ENCODE peak calls at places on chromosomes 6 and 20, in five cellular contexts. One of them, this sample, is unnamed.

GRCh38 chr6:148109732-148110131 is 232.9 kb upstream of the SASH1 start:
- DNase-seq in COR-L47: peak; percentile 40
- DNase-seq in stimulated activated CD4-positive, alpha-beta T cell treated with anti-CD3 and anti-CD28 coated beads, Interleukin-2, amount 100 ng/mL, for 24 hours: no peak
- DNase-seq in adrenal gland: no peak
- DNase-seq in GM23248: no peak
- DNase-seq in this sample: no peak

GRCh38 chr6:63514488-63515173 is 57.6 kb upstream of the LOC128125822 start:
- DNase-seq in COR-L47: no peak
- DNase-seq in stimulated activated CD4-positive, alpha-beta T cell treated with anti-CD3 and anti-CD28 coated beads, Interleukin-2, amount 100 ng/mL, for 24 hours: no peak
- DNase-seq in adrenal gland: no peak
- DNase-seq in GM23248: no peak
- DNase-seq in this sample: no peak

GRCh38 chr6:22147469-22147815 is 149.4 kb downstream of the PRL start:
- DNase-seq in COR-L47: no peak
- DNase-seq in stimulated activated CD4-positive, alpha-beta T cell treated with anti-CD3 and anti-CD28 coated beads, Interleukin-2, amount 100 ng/mL, for 24 hours: no peak
- DNase-seq in adrenal gland: no peak
- DNase-seq in GM23248: no peak
- DNase-seq in this sample: no peak

GRCh38 chr20:17615645-17616479 is 46.0 kb downstream of the DSTN start:
- DNase-seq in COR-L47: no peak
- DNase-seq in stimulated activated CD4-positive, alpha-beta T cell treated with anti-CD3 and anti-CD28 coated beads, Interleukin-2, amount 100 ng/mL, for 24 hours: peak; percentile 11
- DNase-seq in adrenal gland: no peak
- DNase-seq in GM23248: no peak
- DNase-seq in this sample: peak; percentile 27

GRCh38 chr6:44624226-44624625 is 236.7 kb downstream of the CDC5L start:
- DNase-seq in COR-L47: no peak
- DNase-seq in stimulated activated CD4-positive, alpha-beta T cell treated with anti-CD3 and anti-CD28 coated beads, Interleukin-2, amount 100 ng/mL, for 24 hours: no peak
- DNase-seq in adrenal gland: no peak
- DNase-seq in GM23248: no peak
- DNase-seq in this sample: no peak

GRCh38 chr6:170445487-170445886 is 107.6 kb downstream of the PSMB1 start:
- DNase-seq in COR-L47: no peak
- DNase-seq in stimulated activated CD4-positive, alpha-beta T cell treated with anti-CD3 and anti-CD28 coated beads, Interleukin-2, amount 100 ng/mL, for 24 hours: no peak
- DNase-seq in adrenal gland: no peak
- DNase-seq in GM23248: no peak
- DNase-seq in this sample: no peak

GRCh38 chr6:75748743-75749538 is at the start of gene MYO6:
- DNase-seq in COR-L47: peak; percentile 53
- DNase-seq in stimulated activated CD4-positive, alpha-beta T cell treated with anti-CD3 and anti-CD28 coated beads, Interleukin-2, amount 100 ng/mL, for 24 hours: peak; percentile 24
- DNase-seq in adrenal gland: peak; percentile 74
- DNase-seq in GM23248: peak; percentile 84
- DNase-seq in this sample: peak; percentile 83

GRCh38 chr6:144077881-144078280 is 17.5 kb downstream of the SF3B5 start:
- DNase-seq in COR-L47: no peak
- DNase-seq in stimulated activated CD4-positive, alpha-beta T cell treated with anti-CD3 and anti-CD28 coated beads, Interleukin-2, amount 100 ng/mL, for 24 hours: no peak
- DNase-seq in adrenal gland: no peak
- DNase-seq in GM23248: no peak
- DNase-seq in this sample: no peak

GRCh38 chr6:30707281-30707850 is 9.7 kb downstream of the MDC1 start:
- DNase-seq in COR-L47: peak; percentile 92
- DNase-seq in stimulated activated CD4-positive, alpha-beta T cell treated with anti-CD3 and anti-CD28 coated beads, Interleukin-2, amount 100 ng/mL, for 24 hours: no peak
- DNase-seq in adrenal gland: no peak
- DNase-seq in GM23248: no peak
- DNase-seq in this sample: peak; percentile 61

GRCh38 chr6:128617285-128617684 is 96.9 kb upstream of the PTPRK start:
- DNase-seq in COR-L47: no peak
- DNase-seq in stimulated activated CD4-positive, alpha-beta T cell treated with anti-CD3 and anti-CD28 coated beads, Interleukin-2, amount 100 ng/mL, for 24 hours: no peak
- DNase-seq in adrenal gland: no peak
- DNase-seq in GM23248: no peak
- DNase-seq in this sample: no peak

GRCh38 chr20:24378651-24379050 is 90.8 kb upstream of the SYNDIG1 start:
- DNase-seq in COR-L47: no peak
- DNase-seq in stimulated activated CD4-positive, alpha-beta T cell treated with anti-CD3 and anti-CD28 coated beads, Interleukin-2, amount 100 ng/mL, for 24 hours: no peak
- DNase-seq in adrenal gland: no peak
- DNase-seq in GM23248: no peak
- DNase-seq in this sample: no peak

GRCh38 chr20:20303742-20304141 is 64.2 kb upstream of the INSM1 start:
- DNase-seq in COR-L47: no peak
- DNase-seq in stimulated activated CD4-positive, alpha-beta T cell treated with anti-CD3 and anti-CD28 coated beads, Interleukin-2, amount 100 ng/mL, for 24 hours: no peak
- DNase-seq in adrenal gland: no peak
- DNase-seq in GM23248: no peak
- DNase-seq in this sample: no peak

GRCh38 chr20:43942661-43943285 is 28.1 kb downstream of the TOX2 start:
- DNase-seq in COR-L47: no peak
- DNase-seq in stimulated activated CD4-positive, alpha-beta T cell treated with anti-CD3 and anti-CD28 coated beads, Interleukin-2, amount 100 ng/mL, for 24 hours: no peak
- DNase-seq in adrenal gland: no peak
- DNase-seq in GM23248: peak; percentile 88
- DNase-seq in this sample: no peak

GRCh38 chr6:6583836-6584235 is 4.7 kb upstream of the LY86 start:
- DNase-seq in COR-L47: peak; percentile 4
- DNase-seq in stimulated activated CD4-positive, alpha-beta T cell treated with anti-CD3 and anti-CD28 coated beads, Interleukin-2, amount 100 ng/mL, for 24 hours: peak; percentile 29
- DNase-seq in adrenal gland: no peak
- DNase-seq in GM23248: no peak
- DNase-seq in this sample: no peak

GRCh38 chr6:127051571-127052260 is 66.8 kb upstream of the RSPO3 start:
- DNase-seq in COR-L47: no peak
- DNase-seq in stimulated activated CD4-positive, alpha-beta T cell treated with anti-CD3 and anti-CD28 coated beads, Interleukin-2, amount 100 ng/mL, for 24 hours: no peak
- DNase-seq in adrenal gland: no peak
- DNase-seq in GM23248: peak; percentile 61
- DNase-seq in this sample: no peak

GRCh38 chr6:117483004-117483644 is 650 bp downstream of the DCBLD1 start:
- DNase-seq in COR-L47: peak; percentile 1
- DNase-seq in stimulated activated CD4-positive, alpha-beta T cell treated with anti-CD3 and anti-CD28 coated beads, Interleukin-2, amount 100 ng/mL, for 24 hours: no peak
- DNase-seq in adrenal gland: peak; percentile 72
- DNase-seq in GM23248: peak; percentile 87
- DNase-seq in this sample: peak; percentile 68

GRCh38 chr6:111114484-111114883 is 27.2 kb downstream of the SLC16A10 start:
- DNase-seq in COR-L47: no peak
- DNase-seq in stimulated activated CD4-positive, alpha-beta T cell treated with anti-CD3 and anti-CD28 coated beads, Interleukin-2, amount 100 ng/mL, for 24 hours: no peak
- DNase-seq in adrenal gland: no peak
- DNase-seq in GM23248: no peak
- DNase-seq in this sample: no peak

GRCh38 chr6:166691741-166692140 is 64.7 kb upstream of the RPS6KA2 start:
- DNase-seq in COR-L47: no peak
- DNase-seq in stimulated activated CD4-positive, alpha-beta T cell treated with anti-CD3 and anti-CD28 coated beads, Interleukin-2, amount 100 ng/mL, for 24 hours: no peak
- DNase-seq in adrenal gland: no peak
- DNase-seq in GM23248: no peak
- DNase-seq in this sample: no peak

GRCh38 chr20:44209691-44210421 is 715 bp downstream of the OSER1 start:
- DNase-seq in COR-L47: no peak
- DNase-seq in stimulated activated CD4-positive, alpha-beta T cell treated with anti-CD3 and anti-CD28 coated beads, Interleukin-2, amount 100 ng/mL, for 24 hours: peak; percentile 35
- DNase-seq in adrenal gland: peak; percentile 45
- DNase-seq in GM23248: peak; percentile 56
- DNase-seq in this sample: peak; percentile 68

GRCh38 chr6:15363523-15364400 is 117.9 kb downstream of the JARID2 start:
- DNase-seq in COR-L47: no peak
- DNase-seq in stimulated activated CD4-positive, alpha-beta T cell treated with anti-CD3 and anti-CD28 coated beads, Interleukin-2, amount 100 ng/mL, for 24 hours: no peak
- DNase-seq in adrenal gland: no peak
- DNase-seq in GM23248: no peak
- DNase-seq in this sample: peak; percentile 27

GRCh38 chr6:52362443-52363221 is 681 bp downstream of the PAQR8 start:
- DNase-seq in COR-L47: peak; percentile 28
- DNase-seq in stimulated activated CD4-positive, alpha-beta T cell treated with anti-CD3 and anti-CD28 coated beads, Interleukin-2, amount 100 ng/mL, for 24 hours: peak; percentile 50
- DNase-seq in adrenal gland: peak; percentile 34
- DNase-seq in GM23248: peak; percentile 57
- DNase-seq in this sample: peak; percentile 60

GRCh38 chr20:19835533-19836222 is 77.6 kb downstream of the RIN2 start:
- DNase-seq in COR-L47: no peak
- DNase-seq in stimulated activated CD4-positive, alpha-beta T cell treated with anti-CD3 and anti-CD28 coated beads, Interleukin-2, amount 100 ng/mL, for 24 hours: no peak
- DNase-seq in adrenal gland: no peak
- DNase-seq in GM23248: no peak
- DNase-seq in this sample: no peak

This sample was measured in colonic mucosa.